ENCODE peak calls at places on chromosomes 12 and 14, in nine cellular contexts. One of them, this sample, is unnamed.

GRCh38 chr12:981176-981828 is 9.7 kb upstream of the ERC1 start:
- DNase-seq in pancreas: no peak
- DNase-seq in WTC11: no peak
- DNase-seq in cardiac muscle cell: no peak
- DNase-seq in fibroblast of pulmonary artery: peak
- DNase-seq in lower leg skin: no peak
- DNase-seq in BJ: no peak
- DNase-seq in GM23338: no peak
- DNase-seq in CD8-positive, alpha-beta T cell: no peak
- DNase-seq in this sample: no peak

GRCh38 chr14:75063013-75063412 is 811 bp downstream of the ACYP1 start:
- DNase-seq in lower leg skin: no peak
- DNase-seq in WTC11: no peak
- DNase-seq in pancreas: no peak
- DNase-seq in CD8-positive, alpha-beta T cell: no peak
- DNase-seq in cardiac muscle cell: no peak
- DNase-seq in BJ: no peak
- DNase-seq in GM23338: no peak
- DNase-seq in fibroblast of pulmonary artery: no peak
- DNase-seq in this sample: no peak

GRCh38 chr12:46342562-46343033 is 30.0 kb downstream of the SLC38A2 start:
- DNase-seq in cardiac muscle cell: no peak
- DNase-seq in lower leg skin: no peak
- DNase-seq in WTC11: peak
- DNase-seq in CD8-positive, alpha-beta T cell: peak
- DNase-seq in BJ: no peak
- DNase-seq in fibroblast of pulmonary artery: peak
- DNase-seq in GM23338: peak
- DNase-seq in pancreas: peak
- DNase-seq in this sample: no peak

GRCh38 chr14:100586520-100587247 is 533 bp downstream of the BEGAIN start:
- DNase-seq in BJ: no peak
- DNase-seq in WTC11: peak
- DNase-seq in CD8-positive, alpha-beta T cell: no peak
- DNase-seq in cardiac muscle cell: peak
- DNase-seq in pancreas: no peak
- DNase-seq in fibroblast of pulmonary artery: no peak
- DNase-seq in GM23338: peak
- DNase-seq in lower leg skin: peak
- DNase-seq in this sample: peak

GRCh38 chr14:55477680-55478079 is 37.3 kb upstream of the TBPL2 start:
- DNase-seq in GM23338: no peak
- DNase-seq in BJ: no peak
- DNase-seq in WTC11: no peak
- DNase-seq in pancreas: peak
- DNase-seq in CD8-positive, alpha-beta T cell: no peak
- DNase-seq in lower leg skin: no peak
- DNase-seq in cardiac muscle cell: peak
- DNase-seq in fibroblast of pulmonary artery: no peak
- DNase-seq in this sample: no peak

GRCh38 chr12:91432079-91432478 is 249.5 kb upstream of the DCN start:
- DNase-seq in fibroblast of pulmonary artery: peak
- DNase-seq in pancreas: no peak
- DNase-seq in lower leg skin: no peak
- DNase-seq in CD8-positive, alpha-beta T cell: no peak
- DNase-seq in cardiac muscle cell: peak
- DNase-seq in BJ: no peak
- DNase-seq in GM23338: peak
- DNase-seq in WTC11: no peak
- DNase-seq in this sample: no peak

GRCh38 chr12:74111688-74112360 is 425.8 kb upstream of the ATXN7L3B start:
- DNase-seq in cardiac muscle cell: peak
- DNase-seq in GM23338: peak
- DNase-seq in pancreas: no peak
- DNase-seq in CD8-positive, alpha-beta T cell: no peak
- DNase-seq in lower leg skin: no peak
- DNase-seq in WTC11: peak
- DNase-seq in BJ: no peak
- DNase-seq in fibroblast of pulmonary artery: peak
- DNase-seq in this sample: no peak

GRCh38 chr14:74502236-74503019 is 8.9 kb downstream of the ISCA2 start:
- DNase-seq in GM23338: peak
- DNase-seq in CD8-positive, alpha-beta T cell: no peak
- DNase-seq in fibroblast of pulmonary artery: peak
- DNase-seq in lower leg skin: no peak
- DNase-seq in cardiac muscle cell: peak
- DNase-seq in WTC11: peak
- DNase-seq in pancreas: no peak
- DNase-seq in BJ: no peak
- DNase-seq in this sample: no peak

GRCh38 chr12:13223941-13224340 is 27.4 kb downstream of the EMP1 start:
- DNase-seq in GM23338: no peak
- DNase-seq in pancreas: no peak
- DNase-seq in lower leg skin: no peak
- DNase-seq in BJ: no peak
- DNase-seq in cardiac muscle cell: no peak
- DNase-seq in fibroblast of pulmonary artery: peak
- DNase-seq in WTC11: no peak
- DNase-seq in CD8-positive, alpha-beta T cell: no peak
- DNase-seq in this sample: no peak

GRCh38 chr12:57838594-57839302 is 7.8 kb downstream of the CTDSP2 start:
- DNase-seq in CD8-positive, alpha-beta T cell: no peak
- DNase-seq in cardiac muscle cell: no peak
- DNase-seq in WTC11: no peak
- DNase-seq in GM23338: no peak
- DNase-seq in BJ: no peak
- DNase-seq in pancreas: no peak
- DNase-seq in fibroblast of pulmonary artery: peak
- DNase-seq in lower leg skin: no peak
- DNase-seq in this sample: no peak

GRCh38 chr14:89540830-89541470 is 123.9 kb upstream of the FOXN3 start:
- DNase-seq in CD8-positive, alpha-beta T cell: no peak
- DNase-seq in lower leg skin: no peak
- DNase-seq in BJ: peak
- DNase-seq in pancreas: no peak
- DNase-seq in fibroblast of pulmonary artery: peak
- DNase-seq in cardiac muscle cell: no peak
- DNase-seq in GM23338: no peak
- DNase-seq in WTC11: no peak
- DNase-seq in this sample: no peak

GRCh38 chr12:82800185-82800584 is 113.5 kb downstream of the TMTC2 start:
- DNase-seq in cardiac muscle cell: peak
- DNase-seq in fibroblast of pulmonary artery: no peak
- DNase-seq in WTC11: no peak
- DNase-seq in GM23338: no peak
- DNase-seq in BJ: no peak
- DNase-seq in CD8-positive, alpha-beta T cell: no peak
- DNase-seq in pancreas: no peak
- DNase-seq in lower leg skin: no peak
- DNase-seq in this sample: no peak

GRCh38 chr12:27497446-27497845 is 26.6 kb upstream of the PPFIBP1 start:
- DNase-seq in CD8-positive, alpha-beta T cell: no peak
- DNase-seq in GM23338: no peak
- DNase-seq in lower leg skin: no peak
- DNase-seq in BJ: no peak
- DNase-seq in pancreas: no peak
- DNase-seq in fibroblast of pulmonary artery: no peak
- DNase-seq in WTC11: no peak
- DNase-seq in cardiac muscle cell: no peak
- DNase-seq in this sample: no peak

GRCh38 chr12:27491226-27491625 is 32.8 kb upstream of the PPFIBP1 start:
- DNase-seq in WTC11: no peak
- DNase-seq in lower leg skin: no peak
- DNase-seq in pancreas: no peak
- DNase-seq in GM23338: no peak
- DNase-seq in BJ: no peak
- DNase-seq in CD8-positive, alpha-beta T cell: no peak
- DNase-seq in fibroblast of pulmonary artery: no peak
- DNase-seq in cardiac muscle cell: no peak
- DNase-seq in this sample: no peak

GRCh38 chr12:27488479-27488878 is 35.5 kb upstream of the PPFIBP1 start:
- DNase-seq in fibroblast of pulmonary artery: peak
- DNase-seq in WTC11: no peak
- DNase-seq in BJ: no peak
- DNase-seq in cardiac muscle cell: no peak
- DNase-seq in lower leg skin: no peak
- DNase-seq in pancreas: no peak
- DNase-seq in GM23338: no peak
- DNase-seq in CD8-positive, alpha-beta T cell: no peak
- DNase-seq in this sample: no peak

GRCh38 chr12:27498159-27498558 is 25.8 kb upstream of the PPFIBP1 start:
- DNase-seq in CD8-positive, alpha-beta T cell: no peak
- DNase-seq in pancreas: no peak
- DNase-seq in lower leg skin: no peak
- DNase-seq in cardiac muscle cell: no peak
- DNase-seq in fibroblast of pulmonary artery: no peak
- DNase-seq in WTC11: no peak
- DNase-seq in BJ: no peak
- DNase-seq in GM23338: no peak
- DNase-seq in this sample: no peak

DNA sequence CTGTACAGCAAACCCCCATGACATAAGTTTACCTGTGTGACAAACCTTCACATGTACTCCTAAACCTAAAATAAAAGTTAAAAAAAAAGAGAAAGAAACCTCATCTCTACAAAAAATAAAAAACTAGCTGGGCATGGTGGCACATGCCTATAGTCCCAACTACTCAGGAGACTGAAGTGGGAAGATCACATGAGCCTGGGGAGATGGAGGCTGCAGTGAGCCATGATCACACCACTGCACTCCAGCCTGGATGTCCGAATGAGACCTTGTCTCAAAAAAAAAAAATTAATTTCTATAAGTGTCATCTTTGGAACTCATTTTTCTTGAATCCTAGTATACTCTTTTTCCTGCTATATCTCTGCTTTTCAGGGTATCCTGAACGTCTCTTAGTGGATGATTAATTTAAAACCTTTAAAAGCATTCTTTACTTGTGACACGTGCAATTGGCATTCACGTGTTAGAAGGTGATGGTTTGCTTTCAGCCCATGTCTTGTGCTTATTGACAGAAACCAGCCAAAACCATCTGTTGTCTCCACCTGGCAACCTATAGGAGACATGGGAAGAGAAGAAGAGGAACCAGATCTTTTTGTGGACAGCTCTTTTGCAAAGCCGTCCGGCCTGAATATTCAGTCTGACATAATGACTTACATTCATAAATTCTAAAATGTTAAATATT is 30.6 kb upstream of the PPFIBP1 start:
- DNase-seq in pancreas: no peak
- DNase-seq in fibroblast of pulmonary artery: no peak
- DNase-seq in lower leg skin: no peak
- DNase-seq in CD8-positive, alpha-beta T cell: no peak
- DNase-seq in GM23338: no peak
- DNase-seq in BJ: no peak
- DNase-seq in WTC11: no peak
- DNase-seq in cardiac muscle cell: no peak
- DNase-seq in this sample: no peak
- TF ChIP-seq CTCF in pancreas: no peak
- TF ChIP-seq CTCF in fibroblast of pulmonary artery: no peak
- TF ChIP-seq CTCF in lower leg skin: no peak
- TF ChIP-seq CTCF in CD8-positive, alpha-beta T cell: no peak
- TF ChIP-seq CTCF in GM23338: no peak
- TF ChIP-seq CTCF in BJ: no peak
- TF ChIP-seq CTCF in WTC11: no peak
- TF ChIP-seq CTCF in cardiac muscle cell: no peak
- TF ChIP-seq CTCF in this sample: no peak

DNA sequence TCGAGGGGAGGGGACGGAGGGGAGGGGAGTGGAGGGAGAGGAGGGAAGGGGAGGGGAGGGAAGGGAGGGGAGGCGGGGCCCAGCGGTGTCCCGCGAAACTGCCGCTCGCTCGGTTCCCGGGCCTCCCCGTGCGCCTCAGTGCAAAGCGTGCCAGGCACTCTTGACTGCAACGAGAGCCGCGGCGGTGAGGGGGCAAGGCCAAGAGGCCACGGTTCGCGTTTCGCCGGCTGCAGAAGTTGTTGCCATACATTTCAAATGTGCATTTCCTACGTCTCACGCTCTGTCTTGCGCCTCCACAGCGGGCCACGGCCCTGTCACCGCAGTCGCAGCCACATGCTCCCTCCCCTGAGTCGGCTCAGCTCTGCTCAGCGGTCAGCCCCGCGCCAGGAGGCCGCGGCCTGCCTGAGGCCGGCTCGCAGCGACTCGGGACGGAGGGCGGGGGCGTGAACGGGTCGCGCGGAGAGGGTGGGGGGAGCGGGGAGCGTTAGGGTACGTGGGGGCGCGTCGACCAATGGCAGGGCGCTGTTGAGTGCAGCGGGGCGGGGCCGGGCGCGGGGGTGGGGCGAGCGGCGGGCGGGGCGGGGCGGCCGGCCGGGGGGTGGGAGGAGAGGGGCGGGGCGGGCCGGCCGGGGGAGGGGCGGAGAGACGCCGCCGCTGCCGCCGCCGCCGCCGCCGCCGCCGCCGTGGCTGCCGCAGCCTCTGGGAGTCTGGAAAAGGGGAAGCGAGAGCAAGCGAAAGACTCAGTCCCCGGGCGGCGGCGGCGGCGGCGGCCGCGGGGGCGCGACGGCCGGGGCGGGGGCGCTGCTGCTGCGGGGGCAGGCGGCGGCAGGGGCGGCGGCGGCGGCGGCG is at the start of gene PPP2R5C:
- DNase-seq in lower leg skin: peak
- DNase-seq in GM23338: peak
- DNase-seq in fibroblast of pulmonary artery: peak
- DNase-seq in CD8-positive, alpha-beta T cell: peak
- DNase-seq in cardiac muscle cell: peak
- DNase-seq in BJ: peak
- DNase-seq in pancreas: peak
- DNase-seq in WTC11: peak
- DNase-seq in this sample: peak
- TF ChIP-seq CTCF in lower leg skin: no peak
- TF ChIP-seq CTCF in GM23338: no peak
- TF ChIP-seq CTCF in fibroblast of pulmonary artery: no peak
- TF ChIP-seq CTCF in CD8-positive, alpha-beta T cell: no peak
- TF ChIP-seq CTCF in cardiac muscle cell: no peak
- TF ChIP-seq CTCF in BJ: no peak
- TF ChIP-seq CTCF in pancreas: no peak
- TF ChIP-seq CTCF in WTC11: no peak
- TF ChIP-seq CTCF in this sample: no peak

DNA sequence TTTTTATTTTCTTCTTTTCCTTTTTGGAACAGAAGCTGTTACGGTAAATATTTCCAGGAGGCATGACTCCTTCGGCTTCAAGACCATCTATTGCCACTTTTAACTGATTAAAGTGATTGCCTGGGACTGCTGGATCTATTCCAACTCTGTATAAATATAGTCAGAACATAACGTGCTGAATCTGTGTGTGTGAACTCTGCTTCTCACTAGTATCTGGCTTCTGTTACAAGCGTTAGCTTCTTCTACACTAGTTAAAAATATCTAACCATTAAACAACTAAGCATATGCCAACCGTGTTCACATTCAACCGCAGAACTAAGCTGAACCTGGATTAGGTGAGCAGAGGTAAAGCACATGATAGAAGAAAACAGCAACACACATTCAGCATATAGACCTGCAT is 49.0 kb downstream of the TMTC1 start:
- DNase-seq in CD8-positive, alpha-beta T cell: no peak
- DNase-seq in BJ: no peak
- DNase-seq in pancreas: no peak
- DNase-seq in lower leg skin: no peak
- DNase-seq in fibroblast of pulmonary artery: no peak
- DNase-seq in WTC11: no peak
- DNase-seq in cardiac muscle cell: peak
- DNase-seq in GM23338: no peak
- DNase-seq in this sample: no peak
- TF ChIP-seq CTCF in CD8-positive, alpha-beta T cell: no peak
- TF ChIP-seq CTCF in BJ: no peak
- TF ChIP-seq CTCF in pancreas: no peak
- TF ChIP-seq CTCF in lower leg skin: no peak
- TF ChIP-seq CTCF in fibroblast of pulmonary artery: no peak
- TF ChIP-seq CTCF in WTC11: no peak
- TF ChIP-seq CTCF in cardiac muscle cell: no peak
- TF ChIP-seq CTCF in GM23338: no peak
- TF ChIP-seq CTCF in this sample: no peak

GRCh38 chr14:68611611-68612010 is 181.3 kb downstream of the ZFP36L1 start:
- DNase-seq in fibroblast of pulmonary artery: no peak
- DNase-seq in WTC11: no peak
- DNase-seq in lower leg skin: no peak
- DNase-seq in BJ: no peak
- DNase-seq in pancreas: no peak
- DNase-seq in CD8-positive, alpha-beta T cell: no peak
- DNase-seq in cardiac muscle cell: no peak
- DNase-seq in GM23338: no peak
- DNase-seq in this sample: no peak
- TF ChIP-seq CTCF in fibroblast of pulmonary artery: no peak
- TF ChIP-seq CTCF in WTC11: no peak
- TF ChIP-seq CTCF in lower leg skin: no peak
- TF ChIP-seq CTCF in BJ: no peak
- TF ChIP-seq CTCF in pancreas: no peak
- TF ChIP-seq CTCF in CD8-positive, alpha-beta T cell: no peak
- TF ChIP-seq CTCF in cardiac muscle cell: no peak
- TF ChIP-seq CTCF in GM23338: no peak
- TF ChIP-seq CTCF in this sample: no peak